ENCODE peak calls at places on chromosomes 4 and X, in five cellular contexts. D, A, G, U and T are unnamed samples.

GRCh38 chr4:187827631-187828030 is 167.9 kb upstream of the ZFP42 start:
- DNase-seq in U (no peak), G (no peak), A (no peak), D (no peak), T (no peak)

GRCh38 chr4:125520258-125520990 is 205.7 kb downstream of the FAT4 start:
- DNase-seq in A (no peak), G (no peak), D (no peak), U (no peak), T (no peak)

GRCh38 chr4:42626629-42627028 is 30.3 kb downstream of the ATP8A1 start:
- DNase-seq in G (no peak), U (no peak), D (no peak), A (no peak), T (no peak)

GRCh38 chrX:14029039-14029424 is 660 bp downstream of the GEMIN8 start:
- DNase-seq in A (no peak), D (peak), G (no peak), U (no peak), T (no peak)

GRCh38 chr4:122003335-122003734 is 51.5 kb upstream of the TRPC3 start:
- DNase-seq in D (peak), G (no peak), A (no peak), U (no peak), T (peak)

GRCh38 chr4:15714616-15715015 is 11.8 kb downstream of the BST1 start:
- DNase-seq in U (no peak), A (no peak), D (no peak), G (no peak), T (no peak)

GRCh38 chr4:146453192-146453591 is 68.5 kb downstream of the SLC10A7 start:
- DNase-seq in D (no peak), A (no peak), G (no peak), U (no peak), T (no peak)

GRCh38 chr4:187017156-187017555 is 293.5 kb upstream of the FAT1 start:
- DNase-seq in G (no peak), U (no peak), A (no peak), D (no peak), T (no peak)

GRCh38 chr4:145881991-145882390 is 56.6 kb downstream of the ZNF827 start:
- DNase-seq in G (peak), D (no peak), U (no peak), A (peak), T (no peak)

GRCh38 chr4:19309365-19309764 is 942.3 kb upstream of the SLIT2 start:
- DNase-seq in D (peak), U (no peak), G (no peak), A (no peak), T (no peak)

GRCh38 chr4:102388636-102389035 is 43.4 kb upstream of the SLC39A8 start:
- DNase-seq in U (no peak), A (no peak), D (no peak), G (no peak), T (no peak)

GRCh38 chr4:16513876-16514275 is 287.6 kb upstream of the TAPT1 start:
- DNase-seq in D (no peak), G (no peak), A (no peak), U (no peak), T (no peak)

GRCh38 chrX:5708209-5708608 is 520.5 kb downstream of the NLGN4X start:
- DNase-seq in U (no peak), A (no peak), D (no peak), G (no peak), T (no peak)

GRCh38 chr4:149409186-149410056 is 406.2 kb downstream of the IQCM start:
- DNase-seq in D (no peak), U (no peak), A (no peak), G (no peak), T (no peak)

GRCh38 chr4:126890994-126891393 is 741.8 kb upstream of the INTU start:
- DNase-seq in U (no peak), D (no peak), G (no peak), A (no peak), T (no peak)

GRCh38 chrX:79366556-79366887 is 612 bp downstream of the ITM2A start:
- DNase-seq in U (no peak), D (no peak), A (no peak), G (no peak), T (no peak)

GRCh38 chrX:79365591-79365990 is 1.5 kb downstream of the ITM2A start:
- DNase-seq in G (no peak), A (no peak), U (no peak), D (no peak), T (no peak)

GRCh38 chrX:79367907-79368306 is 773 bp upstream of the ITM2A start:
- DNase-seq in U (no peak), A (no peak), G (no peak), D (no peak), T (no peak)

GRCh38 chrX:79369871-79370270 is 2.7 kb upstream of the ITM2A start:
- DNase-seq in A (no peak), D (no peak), U (no peak), G (no peak), T (no peak)

GRCh38 chrX:79366888-79367749 is at the start of gene ITM2A:
- DNase-seq in G (peak), D (peak), A (peak), U (peak), T (peak)
- TF ChIP-seq CTCF in G (no peak), D (no peak), A (no peak), U (no peak), T (no peak)

DNA sequence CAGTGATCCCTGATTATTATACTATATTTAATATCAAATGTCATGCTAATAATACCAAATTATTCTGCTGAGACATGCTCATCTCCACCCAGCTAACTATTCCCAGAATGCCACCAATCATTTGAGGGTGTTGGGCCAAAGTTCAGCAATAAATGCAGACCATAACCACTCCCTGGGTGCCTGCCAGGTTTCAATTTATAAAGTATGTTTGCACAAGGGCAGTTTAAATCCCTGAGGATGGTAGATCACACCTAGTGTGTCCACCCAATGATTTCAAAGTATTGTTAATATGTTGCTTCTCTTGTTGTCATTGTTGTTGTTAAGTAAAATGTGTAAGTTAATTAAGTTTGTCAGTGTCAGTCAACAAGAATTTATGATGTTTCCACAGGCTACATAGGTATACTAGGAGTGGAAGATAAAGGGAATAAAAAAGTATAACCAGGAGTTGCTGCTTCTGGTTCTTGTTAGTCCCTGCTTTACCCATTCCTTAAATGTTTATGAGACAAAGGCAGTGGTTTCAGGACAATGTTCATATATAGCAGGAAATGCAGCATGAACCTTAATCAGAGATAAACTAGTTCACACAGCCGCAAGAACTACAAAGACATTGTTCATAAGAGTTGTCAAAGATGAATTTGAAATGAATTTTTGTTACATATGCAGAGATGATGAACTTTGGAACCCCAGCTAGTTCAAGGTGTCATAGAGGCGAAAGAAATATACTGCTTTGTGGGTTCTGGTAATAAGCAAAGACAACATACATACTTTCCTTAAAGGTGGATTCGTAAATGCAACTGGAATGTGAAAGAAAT is 25.5 kb downstream of the HPGD start:
- DNase-seq in D (no peak), U (no peak), G (no peak), A (no peak), T (no peak)
- TF ChIP-seq CTCF in D (no peak), U (no peak), G (no peak), A (no peak), T (no peak)

GRCh38 chrX:137151403-137151802 is 117.6 kb upstream of the GPR101 start:
- DNase-seq in G (no peak), D (no peak), U (no peak), A (no peak), T (no peak)
- TF ChIP-seq CTCF in G (no peak), D (no peak), U (no peak), A (no peak), T (no peak)

DNA sequence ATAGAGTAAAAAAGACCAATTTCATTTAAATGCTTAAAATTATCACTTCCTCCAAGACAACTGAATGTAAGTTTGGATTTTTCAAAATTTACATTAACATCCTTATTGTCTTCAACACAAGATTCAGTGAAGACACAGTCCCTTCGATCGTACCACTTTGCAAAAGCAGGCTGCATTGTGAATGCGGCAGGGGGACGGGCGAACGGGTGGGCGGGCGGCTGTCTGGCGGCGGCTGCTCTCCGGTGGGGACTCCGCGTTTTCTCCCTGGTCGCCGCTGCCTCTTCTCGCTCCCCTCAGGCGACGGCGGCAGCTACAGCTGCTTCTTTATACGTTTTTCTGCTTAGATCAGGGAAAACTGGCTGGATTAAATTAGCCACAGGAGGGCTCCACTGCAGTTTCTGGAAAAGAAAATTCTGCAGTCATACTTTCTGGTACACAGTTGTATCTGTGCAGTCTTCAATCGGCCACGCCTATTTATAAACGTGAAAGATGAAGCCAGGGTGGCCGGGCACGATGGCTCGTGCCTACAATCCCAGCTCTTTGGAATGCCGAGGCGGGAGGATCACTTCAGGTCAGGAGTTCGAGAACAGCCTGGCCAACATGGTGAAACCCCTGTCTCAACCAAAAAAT is 33.9 kb upstream of the HPF1 start:
- DNase-seq in G (no peak), A (no peak), U (peak), D (peak), T (peak)
- TF ChIP-seq CTCF in G (peak), A (peak), U (no peak), D (peak), T (no peak)

GRCh38 chrX:17813277-17813676 is 47.8 kb downstream of the RAI2 start:
- DNase-seq in A (no peak), G (no peak), D (no peak), U (no peak), T (no peak)

GRCh38 chrX:17809984-17810383 is 51.1 kb downstream of the RAI2 start:
- DNase-seq in D (no peak), G (no peak), U (no peak), A (no peak), T (no peak)

GRCh38 chrX:17814059-17814458 is 47.0 kb downstream of the RAI2 start:
- DNase-seq in G (no peak), A (no peak), D (no peak), U (no peak), T (no peak)

GRCh38 chrX:17814557-17814956 is 46.5 kb downstream of the RAI2 start:
- DNase-seq in U (no peak), A (no peak), G (no peak), D (no peak), T (no peak)

DNA sequence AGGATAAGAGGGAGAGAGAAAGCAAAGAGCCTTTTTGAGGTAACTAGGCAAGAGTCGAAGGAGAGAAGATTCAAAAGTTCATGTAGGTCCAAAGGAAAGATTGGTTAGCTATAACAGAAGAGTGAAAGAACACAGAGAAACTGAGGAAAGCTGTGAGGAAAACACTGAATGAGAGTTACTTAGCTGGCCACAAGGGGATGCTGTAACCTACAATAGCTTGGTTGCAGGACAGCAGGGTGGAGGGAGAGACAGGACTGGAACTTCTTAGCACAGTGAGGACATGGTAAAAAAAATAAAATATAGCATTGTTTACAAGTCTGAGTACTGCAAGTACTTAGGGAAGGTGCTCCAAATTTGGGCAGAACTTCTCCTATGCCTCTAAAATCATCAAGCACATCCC is 48.3 kb downstream of the RAI2 start:
- DNase-seq in U (no peak), D (peak), G (no peak), A (no peak), T (no peak)
- TF ChIP-seq CTCF in U (no peak), D (peak), G (peak), A (peak), T (peak)

GRCh38 chr4:185640809-185641675 is 105.7 kb upstream of the PDLIM3 start:
- DNase-seq in U (no peak), D (peak), A (no peak), G (no peak), T (peak)
- TF ChIP-seq CTCF in U (no peak), D (peak), A (peak), G (peak), T (no peak)

DNA sequence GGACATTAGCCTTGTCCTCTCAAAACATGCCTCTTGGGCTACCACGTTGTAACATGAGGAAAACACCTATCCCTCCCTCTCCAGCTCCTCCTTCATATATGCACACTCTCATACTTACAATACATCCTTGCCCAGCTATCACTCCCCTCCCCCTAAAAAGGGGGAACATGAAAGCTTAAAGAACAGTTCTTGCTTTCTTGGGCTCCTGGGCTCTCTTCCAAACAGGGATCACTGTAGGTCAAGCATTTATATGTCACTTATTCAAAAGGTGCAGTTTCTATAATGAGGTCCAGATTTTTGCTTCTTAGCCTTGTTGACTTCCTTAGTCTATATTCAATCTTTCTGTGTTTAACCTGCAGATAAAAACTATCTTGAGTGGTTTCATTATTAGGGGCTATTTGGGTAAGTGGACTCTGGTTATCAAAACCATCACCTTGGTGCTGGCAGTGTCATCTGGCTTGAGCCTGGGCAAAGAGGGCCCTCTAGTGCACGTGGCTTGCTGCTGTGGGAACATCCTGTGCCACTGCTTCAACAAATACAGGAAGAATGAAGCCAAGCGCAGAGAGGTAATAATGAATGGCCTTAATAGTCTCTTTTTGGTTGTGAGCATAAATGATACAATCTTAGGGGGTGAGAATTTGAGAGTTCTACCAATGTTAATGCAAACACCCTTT is 119.4 kb downstream of the AKAP4 start:
- DNase-seq in D (peak), U (no peak), A (peak), G (peak), T (no peak)
- TF ChIP-seq CTCF in D (peak), U (no peak), A (peak), G (peak), T (peak)